ENCODE peak calls at places on chromosomes 4 and X, in four cellular contexts. One of them, this sample, is unnamed.

GRCh38 chr4:128228021-128228571 is 59.5 kb downstream of the PGRMC2 start:
- DNase-seq in HepG2: no peak
- DNase-seq in ovary: no peak
- DNase-seq in cardiac muscle cell: no peak
- DNase-seq in this sample: peak; percentile 47

GRCh38 chr4:56619160-56619559 is 61.9 kb downstream of the HOPX start:
- DNase-seq in HepG2: no peak
- DNase-seq in ovary: no peak
- DNase-seq in cardiac muscle cell: peak; percentile 21
- DNase-seq in this sample: peak; percentile 59

GRCh38 chr4:55431710-55432336 is 36.1 kb downstream of the TMEM165 start:
- DNase-seq in HepG2: no peak
- DNase-seq in ovary: no peak
- DNase-seq in cardiac muscle cell: no peak
- DNase-seq in this sample: no peak

GRCh38 chrX:42955349-42955748 is 177.4 kb upstream of the PPP1R2C start:
- DNase-seq in HepG2: no peak
- DNase-seq in ovary: no peak
- DNase-seq in cardiac muscle cell: no peak
- DNase-seq in this sample: no peak

GRCh38 chr4:186116698-186117097 is 12.2 kb downstream of the FAM149A start:
- DNase-seq in HepG2: no peak
- DNase-seq in ovary: no peak
- DNase-seq in cardiac muscle cell: no peak
- DNase-seq in this sample: no peak

GRCh38 chrX:17024896-17025295 is 78.4 kb downstream of the REPS2 start:
- DNase-seq in HepG2: peak; percentile 7
- DNase-seq in ovary: no peak
- DNase-seq in cardiac muscle cell: peak; percentile 27
- DNase-seq in this sample: no peak

GRCh38 chrX:78366576-78366975 is 39.2 kb upstream of the CYSLTR1 start:
- DNase-seq in HepG2: no peak
- DNase-seq in ovary: no peak
- DNase-seq in cardiac muscle cell: no peak
- DNase-seq in this sample: no peak

GRCh38 chr4:75990129-75990528 is 616 bp downstream of the SDAD1 start:
- DNase-seq in HepG2: peak; percentile 3
- DNase-seq in ovary: no peak
- DNase-seq in cardiac muscle cell: peak; percentile 31
- DNase-seq in this sample: no peak

GRCh38 chrX:152945021-152945979 is 47.4 kb downstream of the ZNF185 start:
- DNase-seq in HepG2: no peak
- DNase-seq in ovary: no peak
- DNase-seq in cardiac muscle cell: no peak
- DNase-seq in this sample: no peak

GRCh38 chr4:142845293-142846070 is 619 bp downstream of the INPP4B start:
- DNase-seq in HepG2: no peak
- DNase-seq in ovary: peak; percentile 21
- DNase-seq in cardiac muscle cell: peak; percentile 19
- DNase-seq in this sample: peak; percentile 22

GRCh38 chr4:151462554-151462953 is 53.6 kb downstream of the FHIP1A start:
- DNase-seq in HepG2: no peak
- DNase-seq in ovary: no peak
- DNase-seq in cardiac muscle cell: no peak
- DNase-seq in this sample: no peak

GRCh38 chrX:148381603-148382002 is 118.8 kb upstream of the AFF2 start:
- DNase-seq in HepG2: no peak
- DNase-seq in ovary: no peak
- DNase-seq in cardiac muscle cell: no peak
- DNase-seq in this sample: no peak

GRCh38 chr4:17636696-17637351 is 22.4 kb downstream of the MED28 start:
- DNase-seq in HepG2: peak; percentile 64
- DNase-seq in ovary: peak; percentile 76
- DNase-seq in cardiac muscle cell: peak; percentile 82
- DNase-seq in this sample: peak; percentile 72

DNA sequence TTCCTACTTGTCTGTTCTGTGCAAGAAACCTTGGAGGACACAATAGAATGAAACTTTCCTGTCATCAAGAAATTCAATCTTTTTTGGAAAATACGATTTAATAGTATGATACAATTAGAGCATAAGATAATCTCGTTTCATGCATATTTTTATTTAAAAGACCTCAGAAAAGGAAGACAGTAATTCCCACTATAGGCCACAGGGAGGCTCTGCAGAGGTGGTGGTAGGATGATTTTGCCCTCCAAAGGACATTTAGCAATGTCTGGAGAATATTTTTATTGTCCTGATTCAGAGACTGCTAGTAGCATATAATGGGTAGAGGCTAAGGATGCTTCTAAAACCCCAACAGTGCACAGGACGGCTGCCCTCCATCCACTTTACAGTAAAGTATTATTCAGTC is 68.7 kb downstream of the PAK3 start:
- DNase-seq in HepG2: no peak
- DNase-seq in ovary: no peak
- DNase-seq in cardiac muscle cell: peak; percentile 3
- DNase-seq in this sample: no peak
- TF ChIP-seq CTCF in HepG2: no peak
- TF ChIP-seq CTCF in ovary: no peak
- TF ChIP-seq CTCF in cardiac muscle cell: peak; percentile 22
- TF ChIP-seq CTCF in this sample: peak; percentile 31

GRCh38 chrX:71111851-71112468 is 583 bp upstream of the IL2RG start:
- DNase-seq in HepG2: no peak
- DNase-seq in ovary: no peak
- DNase-seq in cardiac muscle cell: no peak
- DNase-seq in this sample: no peak
- H3K4me3 ChIP-seq in HepG2: no peak overlapping the region
- H3K4me3 ChIP-seq in ovary: no peak overlapping the region
- H3K4me3 ChIP-seq in cardiac muscle cell: no peak overlapping the region
- H3K4me3 ChIP-seq in this sample: no peak overlapping the region

GRCh38 chr4:102868153-102868781 is 525 bp upstream of the CISD2 start:
- DNase-seq in HepG2: no peak
- DNase-seq in ovary: peak; percentile 58
- DNase-seq in cardiac muscle cell: no peak
- DNase-seq in this sample: no peak

GRCh38 chr4:102871772-102872171 is 3.0 kb downstream of the CISD2 start:
- DNase-seq in HepG2: no peak
- DNase-seq in ovary: no peak
- DNase-seq in cardiac muscle cell: no peak
- DNase-seq in this sample: no peak

GRCh38 chr4:102868782-102869568 is at the start of gene CISD2:
- DNase-seq in HepG2: peak; percentile 78
- DNase-seq in ovary: peak; percentile 94
- DNase-seq in cardiac muscle cell: peak; percentile 95
- DNase-seq in this sample: peak; percentile 92

GRCh38 chr4:102867278-102868152 is 1.3 kb upstream of the CISD2 start:
- DNase-seq in HepG2: no peak
- DNase-seq in ovary: no peak
- DNase-seq in cardiac muscle cell: no peak
- DNase-seq in this sample: no peak

DNA sequence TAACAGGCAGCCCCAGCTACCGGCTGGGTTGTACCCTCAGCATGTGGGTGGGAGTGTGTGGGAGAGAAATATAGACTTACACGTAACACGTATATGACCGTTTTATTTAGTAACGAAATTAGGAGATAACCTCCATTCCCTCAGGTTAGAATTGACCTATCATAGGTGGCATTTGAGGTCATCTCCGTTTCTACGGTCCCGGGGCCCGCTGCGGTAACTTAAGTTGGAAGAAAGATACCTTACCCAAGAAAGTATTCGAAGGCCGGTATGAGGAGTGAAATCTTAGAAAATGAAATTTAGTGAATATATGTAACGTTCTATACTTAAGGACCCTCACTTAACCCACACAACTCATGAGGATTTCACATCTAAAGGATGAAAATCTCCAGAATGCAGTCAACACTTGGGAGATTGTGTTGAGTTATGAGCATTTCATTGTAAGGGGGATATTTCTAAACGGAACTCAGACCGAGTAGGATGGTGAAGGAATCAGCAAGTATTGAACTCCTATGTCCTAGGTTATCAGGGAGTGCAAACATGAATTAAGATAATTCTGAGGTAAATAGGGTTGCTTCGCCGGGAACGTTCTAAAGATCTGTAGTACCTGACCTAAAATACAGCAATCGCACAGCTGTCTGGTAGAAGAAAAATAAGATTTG is 906 bp downstream of the CISD2 start:
- DNase-seq in HepG2: no peak
- DNase-seq in ovary: no peak
- DNase-seq in cardiac muscle cell: no peak
- DNase-seq in this sample: no peak
- TF ChIP-seq CTCF in HepG2: no peak
- TF ChIP-seq CTCF in ovary: no peak
- TF ChIP-seq CTCF in cardiac muscle cell: no peak
- TF ChIP-seq CTCF in this sample: no peak

DNA sequence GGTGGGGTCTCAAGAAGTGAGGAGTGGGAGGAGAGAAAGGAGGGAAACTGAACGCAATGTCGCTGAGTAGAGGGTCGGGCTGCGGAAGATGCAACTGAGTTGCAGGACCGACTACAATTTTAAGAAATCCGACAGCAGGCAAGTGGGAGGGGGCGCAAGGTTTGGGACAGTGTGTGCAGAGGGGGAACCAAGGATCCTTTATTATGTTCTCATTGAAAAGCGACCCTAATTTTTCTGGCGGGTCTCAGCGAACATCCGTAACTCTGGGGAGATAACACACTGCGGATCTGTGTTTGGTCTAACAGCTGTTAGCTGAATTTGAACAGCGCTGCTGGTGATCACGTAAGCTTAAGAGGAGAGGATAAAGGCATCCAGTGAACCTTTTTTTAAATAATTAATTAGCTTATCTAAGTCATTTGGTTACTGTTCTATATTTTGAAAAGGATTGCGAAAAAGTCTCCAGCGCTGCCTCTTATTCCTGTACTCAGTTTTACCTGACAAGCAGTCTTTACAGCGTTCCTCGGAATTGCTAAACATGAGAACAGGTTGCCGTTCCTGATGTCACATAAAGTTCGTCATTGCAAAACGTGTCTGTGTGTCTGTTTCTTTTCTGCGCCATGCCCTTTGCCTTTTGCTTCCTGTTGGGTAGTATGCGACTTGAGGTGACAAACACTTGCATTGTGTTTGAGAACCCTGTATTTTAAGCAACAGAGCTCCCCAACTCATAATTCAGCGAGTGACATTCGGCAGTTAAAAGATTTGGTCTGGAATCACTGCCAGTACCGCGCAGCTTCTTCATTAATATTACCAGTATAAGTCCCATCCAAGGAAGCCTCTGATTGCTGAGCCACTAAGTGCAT is 1.3 kb downstream of the HTR2C start:
- DNase-seq in HepG2: no peak
- DNase-seq in ovary: no peak
- DNase-seq in cardiac muscle cell: no peak
- DNase-seq in this sample: no peak
- H3K4me3 ChIP-seq in HepG2: no peak overlapping the region
- H3K4me3 ChIP-seq in ovary: no peak overlapping the region
- H3K4me3 ChIP-seq in cardiac muscle cell: peak overlapping the region; percentile 49
- H3K4me3 ChIP-seq in this sample: no peak overlapping the region

GRCh38 chr4:170008801-170009200 is 17.4 kb downstream of the MFAP3L start:
- DNase-seq in HepG2: no peak
- DNase-seq in ovary: no peak
- DNase-seq in cardiac muscle cell: no peak
- DNase-seq in this sample: no peak
- TF ChIP-seq CTCF in HepG2: no peak
- TF ChIP-seq CTCF in ovary: no peak
- TF ChIP-seq CTCF in cardiac muscle cell: no peak
- TF ChIP-seq CTCF in this sample: no peak

GRCh38 chr4:78777556-78777900 is 1.4 kb downstream of the BMP2K start:
- DNase-seq in HepG2: no peak
- DNase-seq in ovary: no peak
- DNase-seq in cardiac muscle cell: no peak
- DNase-seq in this sample: no peak

GRCh38 chr4:78779280-78779679 is 3.1 kb downstream of the BMP2K start:
- DNase-seq in HepG2: no peak
- DNase-seq in ovary: no peak
- DNase-seq in cardiac muscle cell: no peak
- DNase-seq in this sample: no peak

GRCh38 chr4:78780093-78780492 is 3.9 kb downstream of the BMP2K start:
- DNase-seq in HepG2: no peak
- DNase-seq in ovary: no peak
- DNase-seq in cardiac muscle cell: no peak
- DNase-seq in this sample: no peak

GRCh38 chr4:78776729-78777555 is 792 bp downstream of the BMP2K start:
- DNase-seq in HepG2: peak; percentile 52
- DNase-seq in ovary: no peak
- DNase-seq in cardiac muscle cell: peak; percentile 50
- DNase-seq in this sample: peak; percentile 47

DNA sequence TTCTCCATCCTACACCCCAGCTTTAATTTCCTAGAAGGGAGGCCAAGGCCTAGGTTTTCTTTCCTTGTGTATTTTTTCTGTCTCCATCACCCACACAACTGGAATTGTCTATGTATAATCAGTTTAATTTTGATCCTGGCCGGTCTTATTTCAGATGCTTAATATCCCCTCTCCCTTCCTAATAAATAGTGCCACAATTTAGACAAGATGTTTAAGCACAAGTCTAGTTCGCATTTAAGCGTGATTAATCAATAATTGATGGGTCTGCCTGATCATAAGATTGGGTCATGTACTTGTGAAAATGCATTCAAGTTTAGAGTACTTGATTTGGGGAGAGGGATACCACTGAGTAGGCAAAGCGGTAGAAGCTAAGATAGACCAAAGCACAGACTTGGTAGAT is 2.4 kb downstream of the BMP2K start:
- DNase-seq in HepG2: no peak
- DNase-seq in ovary: no peak
- DNase-seq in cardiac muscle cell: no peak
- DNase-seq in this sample: no peak
- H3K4me3 ChIP-seq in HepG2: no peak overlapping the region
- H3K4me3 ChIP-seq in ovary: no peak overlapping the region
- H3K4me3 ChIP-seq in cardiac muscle cell: no peak overlapping the region
- H3K4me3 ChIP-seq in this sample: no peak overlapping the region

GRCh38 chr4:1722551-1723071 is 1.3 kb downstream of the TACC3 start:
- DNase-seq in HepG2: no peak
- DNase-seq in ovary: peak; percentile 28
- DNase-seq in cardiac muscle cell: no peak
- DNase-seq in this sample: no peak
- TF ChIP-seq CTCF in HepG2: peak; percentile 45
- TF ChIP-seq CTCF in ovary: no peak
- TF ChIP-seq CTCF in cardiac muscle cell: no peak
- TF ChIP-seq CTCF in this sample: peak; percentile 3

GRCh38 chr4:21992330-21992729 is 43.8 kb upstream of the KCNIP4 start:
- DNase-seq in HepG2: no peak
- DNase-seq in ovary: no peak
- DNase-seq in cardiac muscle cell: peak; percentile 26
- DNase-seq in this sample: peak; percentile 28
- H3K4me3 ChIP-seq in HepG2: no peak overlapping the region
- H3K4me3 ChIP-seq in ovary: no peak overlapping the region
- H3K4me3 ChIP-seq in cardiac muscle cell: no peak overlapping the region
- H3K4me3 ChIP-seq in this sample: no peak overlapping the region

This sample was measured in astrocyte of the spinal cord.